ENCODE peak calls at places on chromosomes 16 and 17, in ten cellular contexts. A is hepatocyte; I is naive B cell; P is CD4-positive, alpha-beta T cell; M is mesendoderm; F is ACHN; T is kidney glomerular epithelial cell; W is activated CD4-positive, alpha-beta T cell treated with anti-CD3 and anti-CD28 coated beads, Interleukin-2, amount 50 U/mL, for 4 hours; E is retina; O is GM13976. C is an unnamed sample.

GRCh38 chr16:386641-387156 is 4.9 kb upstream of the PGAP6 start:
- DNase-seq in I (no peak), P (no peak), O (no peak), T (no peak), W (no peak), F (peak; percentile 31), A (peak; percentile 10), E (peak; percentile 32), M (no peak), C (no peak)

GRCh38 chr16:58417035-58417434 is 24.8 kb downstream of the GINS3 start:
- DNase-seq in E (no peak), P (no peak), F (no peak), O (no peak), I (no peak), W (no peak), M (no peak), A (no peak), T (no peak), C (no peak)

GRCh38 chr17:50514936-50515702 is 6.9 kb downstream of the MYCBPAP start:
- DNase-seq in W (no peak), M (peak; percentile 36), T (peak; percentile 92), E (no peak), F (no peak), I (no peak), A (no peak), O (no peak), P (no peak), C (peak; percentile 50)

GRCh38 chr17:81429353-81429774 is 34.1 kb downstream of the BAHCC1 start:
- DNase-seq in P (no peak), E (no peak), O (no peak), A (peak; percentile 81), M (no peak), F (peak; percentile 86), W (no peak), T (peak; percentile 29), I (peak; percentile 27), C (peak; percentile 55)

GRCh38 chr17:7593296-7593695 is 3.4 kb upstream of the SOX15 start:
- DNase-seq in T (no peak), P (no peak), E (no peak), O (no peak), F (no peak), I (no peak), A (no peak), W (no peak), M (no peak), C (no peak)

GRCh38 chr17:27446569-27447301 is 9.5 kb upstream of the KSR1 start:
- DNase-seq in P (no peak), W (no peak), M (peak; percentile 21), A (peak; percentile 68), O (no peak), F (no peak), E (no peak), I (no peak), T (no peak), C (peak; percentile 57)

GRCh38 chr17:16491131-16491702 is 776 bp downstream of the LRRC75A start:
- DNase-seq in P (peak; percentile 4), W (no peak), A (peak; percentile 58), I (no peak), F (no peak), E (peak; percentile 64), T (no peak), M (no peak), O (no peak), C (no peak)

GRCh38 chr17:10798332-10798749 is 5.6 kb downstream of the TMEM238L start:
- DNase-seq in M (no peak), P (no peak), A (no peak), O (no peak), W (no peak), F (no peak), E (no peak), T (no peak), I (no peak), C (no peak)

GRCh38 chr17:56629450-56630187 is 36.1 kb downstream of the NOG start:
- DNase-seq in W (no peak), M (peak; percentile 87), I (no peak), F (peak; percentile 41), A (peak; percentile 61), P (no peak), O (no peak), T (no peak), E (no peak), C (peak; percentile 4)

GRCh38 chr16:8878523-8878911 is 3.6 kb upstream of the LITAFD start:
- DNase-seq in E (no peak), O (no peak), W (no peak), P (no peak), I (no peak), M (peak; percentile 81), F (no peak), T (peak; percentile 85), A (peak; percentile 72), C (no peak)

GRCh38 chr17:1009411-1010085 is 12.6 kb downstream of the TIMM22 start:
- DNase-seq in F (no peak), A (no peak), M (no peak), T (no peak), W (no peak), I (no peak), O (no peak), P (no peak), E (no peak), C (no peak)

GRCh38 chr16:85863384-85863774 is 35.6 kb upstream of the IRF8 start:
- DNase-seq in M (no peak), E (no peak), O (no peak), W (no peak), P (no peak), I (no peak), A (no peak), F (no peak), T (no peak), C (no peak)

GRCh38 chr17:9239821-9240658 is 218.7 kb downstream of the NTN1 start:
- DNase-seq in E (peak; percentile 73), F (peak; percentile 48), I (peak; percentile 69), A (peak; percentile 88), W (peak; percentile 57), P (peak; percentile 47), M (peak; percentile 76), O (peak; percentile 95), T (peak; percentile 25), C (peak; percentile 31)

GRCh38 chr16:104828-105374 is 26.9 kb downstream of the MPG start:
- DNase-seq in I (no peak), P (no peak), M (no peak), T (no peak), W (no peak), O (no peak), F (no peak), A (no peak), E (no peak), C (no peak)

GRCh38 chr17:2034157-2034556 is 4.2 kb downstream of the DPH1 start:
- DNase-seq in T (peak; percentile 83), O (peak; percentile 64), F (peak; percentile 46), A (no peak), P (no peak), M (peak; percentile 37), W (no peak), E (no peak), I (no peak), C (no peak)

GRCh38 chr17:17034028-17034427 is 8.2 kb upstream of the MPRIP start:
- DNase-seq in I (no peak), P (no peak), F (no peak), W (no peak), O (no peak), E (no peak), M (no peak), T (no peak), A (no peak), C (no peak)

GRCh38 chr17:81858967-81859905 is 1.1 kb downstream of the P4HB start:
- DNase-seq in E (no peak), O (no peak), P (no peak), I (no peak), F (peak; percentile 23), M (no peak), T (no peak), W (no peak), A (no peak), C (no peak)

GRCh38 chr17:48599373-48599772 is 5.4 kb downstream of the HOXB6 start:
- DNase-seq in I (no peak), F (no peak), W (no peak), T (no peak), E (no peak), A (no peak), P (no peak), M (no peak), O (no peak), C (no peak)

GRCh38 chr17:5533486-5534315 is 47.3 kb downstream of the MIS12 start:
- DNase-seq in A (no peak), O (no peak), F (peak; percentile 82), P (no peak), E (no peak), I (no peak), T (peak; percentile 95), M (no peak), W (no peak), C (no peak)

GRCh38 chr17:57915980-57916757 is 39.0 kb downstream of the CUEDC1 start:
- DNase-seq in I (no peak), E (peak; percentile 84), P (no peak), O (no peak), F (no peak), A (no peak), T (no peak), W (no peak), M (peak; percentile 91), C (no peak)

GRCh38 chr17:76599699-76600460 is 14.2 kb upstream of the ST6GALNAC2 start:
- DNase-seq in F (no peak), A (no peak), P (no peak), W (no peak), I (no peak), O (no peak), M (no peak), E (no peak), T (no peak), C (no peak)

GRCh38 chr16:47880653-47881052 is 275.1 kb downstream of the ABCC12 start:
- DNase-seq in E (no peak), W (no peak), A (no peak), P (no peak), O (no peak), F (no peak), I (no peak), T (no peak), M (no peak), C (no peak)

GRCh38 chr16:58049697-58050185 is 24.2 kb downstream of the MMP15 start:
- DNase-seq in I (no peak), E (no peak), T (no peak), O (no peak), M (no peak), P (no peak), W (no peak), A (no peak), F (no peak), C (no peak)

C was measured in fibroblast of the conjunctiva.